ENCODE peak calls at places on chromosome 4, in ten cellular contexts. Q is activated CD4-positive, alpha-beta T cell treated with anti-CD3 and anti-CD28 coated beads, Interleukin-2, amount 50 U/mL, for 1 hour; Y is dorsolateral prefrontal cortex; G is CD4-positive, alpha-beta T cell; Z is ACHN; D is EL; P is DMS 273 treated with DMSO at 0.1 percent for 48 hours; O is NCI-H1092; X is CD8-positive, alpha-beta memory T cell; N is HEK293T. M is an unnamed sample.
A peak's percentile ranks its signal among the peaks of the same experiment; 100 is the strongest.

GRCh38 chr4:53476232-53477037 is 99.0 kb downstream of the FIP1L1 start:
- DNase-seq in Z (no peak), D (peak; percentile 96), O (no peak), G (no peak), Q (no peak), Y (no peak), X (no peak), N (no peak), P (no peak), M (no peak)

GRCh38 chr4:186699298-186699697 is 24.4 kb downstream of the FAT1 start:
- DNase-seq in Q (no peak), O (no peak), D (no peak), X (no peak), P (no peak), Z (no peak), Y (no peak), G (no peak), N (no peak), M (no peak)

GRCh38 chr4:72977936-72978485 is 91.5 kb downstream of the COX18 start:
- DNase-seq in X (no peak), O (no peak), P (no peak), G (no peak), D (no peak), N (no peak), Y (no peak), Q (no peak), Z (no peak), M (no peak)

GRCh38 chr4:139890810-139891209 is 225.2 kb downstream of the MGST2 start:
- DNase-seq in O (no peak), N (no peak), P (no peak), Q (no peak), D (peak; percentile 29), Y (no peak), X (no peak), Z (no peak), G (no peak), M (no peak)

GRCh38 chr4:2412534-2412884 is 5.9 kb downstream of the ZFYVE28 start:
- DNase-seq in N (no peak), Z (no peak), Y (no peak), Q (peak; percentile 57), X (peak; percentile 84), O (no peak), G (peak; percentile 74), D (no peak), P (no peak), M (no peak)

GRCh38 chr4:1150875-1151274 is 21.5 kb downstream of the SPON2 start:
- DNase-seq in X (no peak), D (no peak), G (no peak), Y (no peak), Z (no peak), O (no peak), P (no peak), Q (no peak), N (no peak), M (no peak)

GRCh38 chr4:80360102-80360501 is 24.6 kb downstream of the CFAP299 start:
- DNase-seq in D (no peak), X (no peak), Y (no peak), P (no peak), N (no peak), Q (no peak), Z (no peak), O (no peak), G (no peak), M (no peak)

GRCh38 chr4:101696276-101697010 is 94.1 kb upstream of the BANK1 start:
- DNase-seq in P (no peak), G (no peak), Q (no peak), X (no peak), Z (no peak), O (no peak), N (no peak), D (no peak), Y (no peak), M (no peak)

GRCh38 chr4:40629401-40630334 is at the start of gene RBM47:
- DNase-seq in O (peak; percentile 31), G (peak; percentile 13), P (peak; percentile 3), Z (peak; percentile 71), Q (peak; percentile 7), X (no peak), D (peak; percentile 61), N (peak; percentile 35), Y (peak; percentile 11), M (no peak)

GRCh38 chr4:100450449-100450848 is 67.4 kb downstream of the EMCN start:
- DNase-seq in Y (no peak), O (no peak), G (no peak), D (peak; percentile 11), N (no peak), Q (no peak), P (no peak), Z (no peak), X (no peak), M (no peak)

M was measured in NCI-H446 treated with DMSO at 0.1 percent for 48 hours.